ENCODE peak calls at places on chromosomes 7 and 10, in nine cellular contexts. E is breast epithelium, B is suprapubic skin, F is small intestine, J is Peyer's patch, R is IMR-90, S is neuronal stem cell, O is heart left ventricle, T is adipocyte. I is an unnamed sample.

GRCh38 chr7:133650067-133650466 is 397.2 kb downstream of the EXOC4 start:
- DNase-seq in E (no peak), B (no peak), F (no peak), J (no peak), R (peak; percentile 69), S (no peak), O (no peak), T (peak; percentile 87), I (peak; percentile 60)

GRCh38 chr7:113394856-113395255 is 276.5 kb upstream of the SMIM30 start:
- DNase-seq in E (no peak), B (no peak), F (no peak), J (no peak), R (no peak), S (no peak), O (no peak), T (no peak), I (no peak)

GRCh38 chr7:155198901-155199845 is 98.5 kb upstream of the INSIG1 start:
- DNase-seq in E (no peak), B (no peak), F (no peak), J (no peak), R (peak; percentile 88), S (no peak), O (peak; percentile 15), T (no peak), I (peak; percentile 62)

GRCh38 chr7:495761-496321 is 23.8 kb downstream of the PDGFA start:
- DNase-seq in E (no peak), B (no peak), F (no peak), J (no peak), R (no peak), S (no peak), O (no peak), T (no peak), I (no peak)

GRCh38 chr7:27167170-27167505 is 1.8 kb upstream of the HOXA9 start:
- DNase-seq in E (no peak), B (no peak), F (no peak), J (no peak), R (no peak), S (no peak), O (no peak), T (no peak), I (peak; percentile 73)

GRCh38 chr10:62744136-62744535 is 60.4 kb upstream of the ADO start:
- DNase-seq in E (no peak), B (no peak), F (no peak), J (no peak), R (peak; percentile 69), S (no peak), O (no peak), T (no peak), I (peak; percentile 78)

GRCh38 chr7:106177738-106178592 is 65.9 kb upstream of the SYPL1 start:
- DNase-seq in E (no peak), B (no peak), F (no peak), J (no peak), R (no peak), S (no peak), O (no peak), T (peak; percentile 11), I (no peak)

GRCh38 chr7:29988391-29989256 is 977 bp downstream of the SCRN1 start:
- DNase-seq in E (no peak), B (peak; percentile 83), F (peak; percentile 18), J (peak; percentile 67), R (peak; percentile 73), S (peak; percentile 26), O (peak; percentile 50), T (peak; percentile 75), I (peak; percentile 72)

GRCh38 chr10:29981510-29981909 is 77.9 kb downstream of the JCAD start:
- DNase-seq in E (no peak), B (no peak), F (no peak), J (no peak), R (no peak), S (no peak), O (no peak), T (no peak), I (no peak)

GRCh38 chr10:29977161-29977560 is 82.2 kb downstream of the JCAD start:
- DNase-seq in E (no peak), B (no peak), F (no peak), J (no peak), R (no peak), S (no peak), O (no peak), T (no peak), I (no peak)

GRCh38 chr10:29976134-29976533 is 83.3 kb downstream of the JCAD start:
- DNase-seq in E (no peak), B (no peak), F (no peak), J (no peak), R (no peak), S (no peak), O (no peak), T (no peak), I (no peak)

GRCh38 chr10:29982997-29983648 is 76.3 kb downstream of the JCAD start:
- DNase-seq in E (no peak), B (no peak), F (no peak), J (no peak), R (no peak), S (no peak), O (no peak), T (no peak), I (no peak)

GRCh38 chr10:29980084-29980483 is 79.3 kb downstream of the JCAD start:
- DNase-seq in E (no peak), B (no peak), F (no peak), J (no peak), R (no peak), S (no peak), O (peak; percentile 53), T (no peak), I (no peak)
- H3K4me3 ChIP-seq in E (no peak overlapping the region), B (no peak overlapping the region), F (no peak overlapping the region), J (no peak overlapping the region), R (no peak overlapping the region), S (no peak overlapping the region), O (no peak overlapping the region), T (no peak overlapping the region), I (no peak overlapping the region)

GRCh38 chr10:102776779-102777417 is 33.1 kb downstream of the WBP1L start:
- DNase-seq in E (peak; percentile 75), B (peak; percentile 86), F (peak; percentile 32), J (peak; percentile 71), R (peak; percentile 98), S (peak; percentile 56), O (peak; percentile 87), T (peak; percentile 98), I (peak; percentile 96)

GRCh38 chr10:102773986-102774385 is 30.2 kb downstream of the WBP1L start:
- DNase-seq in E (no peak), B (no peak), F (no peak), J (no peak), R (peak; percentile 23), S (no peak), O (peak; percentile 64), T (no peak), I (peak; percentile 32)

GRCh38 chr10:102773320-102773719 is 29.6 kb downstream of the WBP1L start:
- DNase-seq in E (no peak), B (no peak), F (no peak), J (no peak), R (peak; percentile 17), S (no peak), O (no peak), T (no peak), I (peak; percentile 59)

GRCh38 chr10:102775973-102776669 is 32.4 kb downstream of the WBP1L start:
- DNase-seq in E (no peak), B (peak; percentile 90), F (no peak), J (peak; percentile 72), R (peak; percentile 91), S (no peak), O (peak; percentile 92), T (peak; percentile 71), I (peak; percentile 87)

DNA sequence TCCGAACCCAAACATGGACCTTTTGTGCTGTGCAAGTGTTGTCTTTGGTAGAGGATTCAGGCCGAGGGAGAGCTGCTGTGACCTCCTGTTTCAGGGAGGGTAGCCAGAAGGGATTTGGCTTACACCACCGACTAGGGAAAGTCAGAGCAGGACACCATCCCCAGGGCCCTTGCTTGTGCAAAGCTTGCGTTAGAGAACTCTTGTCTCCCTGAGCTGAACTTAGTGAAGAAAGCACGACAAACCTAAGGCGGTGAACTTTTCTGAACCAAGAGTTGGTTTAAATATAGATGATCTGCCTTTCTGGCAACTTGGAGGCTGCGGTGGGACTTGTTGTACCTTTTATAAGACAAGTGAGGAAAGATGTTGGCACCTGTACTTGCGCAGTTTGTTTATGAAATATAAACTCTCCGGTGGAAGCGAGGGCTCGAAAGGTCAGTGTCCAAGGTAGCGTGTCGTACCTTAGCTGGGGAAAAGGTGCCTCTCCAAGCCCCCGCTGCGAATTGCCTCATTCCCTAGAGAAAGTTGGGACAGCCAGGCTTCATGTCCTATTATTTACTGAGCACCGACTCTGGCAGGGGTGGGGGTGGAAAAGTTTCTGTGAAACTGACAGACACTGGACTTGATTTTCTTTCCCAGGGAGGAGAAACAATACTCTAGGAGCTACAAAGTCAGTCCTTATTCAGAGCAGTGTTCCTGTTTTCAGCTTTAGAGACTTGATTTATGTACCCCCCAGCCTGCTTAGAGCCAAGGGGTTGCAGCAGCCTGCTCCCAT is 31.6 kb downstream of the WBP1L start:
- DNase-seq in E (no peak), B (no peak), F (no peak), J (no peak), R (peak; percentile 15), S (no peak), O (peak; percentile 80), T (no peak), I (no peak)
- H3K4me3 ChIP-seq in E (peak overlapping the region; percentile 42), B (peak overlapping the region; percentile 29), F (no peak overlapping the region), J (no peak overlapping the region), R (no peak overlapping the region), S (peak overlapping the region; percentile 50), O (peak overlapping the region; percentile 54), T (peak overlapping the region; percentile 78), I (peak overlapping the region; percentile 53)

DNA sequence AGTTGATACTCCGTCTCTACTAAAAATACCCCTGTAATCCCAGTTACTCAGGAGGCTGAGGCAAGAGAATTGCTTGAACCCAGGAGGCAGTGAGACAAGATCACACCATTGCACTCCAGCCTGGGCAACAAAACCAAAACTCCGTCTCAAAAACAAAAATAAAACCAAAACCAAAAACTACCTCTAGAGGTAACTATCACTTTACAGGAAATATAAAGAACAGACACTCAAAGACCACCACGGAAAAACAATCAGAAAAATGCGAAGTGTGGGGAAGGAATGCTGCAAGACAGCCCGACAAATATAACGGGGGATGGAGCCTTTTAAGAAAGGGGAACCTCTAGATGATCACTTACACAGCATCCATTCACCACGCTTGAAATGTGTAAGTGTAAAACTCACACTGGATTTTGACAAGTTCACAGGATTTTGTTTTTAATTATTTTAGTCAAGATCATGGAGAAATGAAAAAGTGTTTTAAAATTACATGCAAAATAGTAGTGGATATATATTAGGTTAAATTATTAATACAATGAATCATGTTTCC is 4.2 kb downstream of the HNRNPF start:
- DNase-seq in E (no peak), B (no peak), F (no peak), J (no peak), R (no peak), S (no peak), O (no peak), T (no peak), I (no peak)
- H3K4me3 ChIP-seq in E (no peak overlapping the region), B (no peak overlapping the region), F (peak overlapping the region; percentile 5), J (no peak overlapping the region), R (no peak overlapping the region), S (no peak overlapping the region), O (no peak overlapping the region), T (peak overlapping the region; percentile 95), I (peak overlapping the region; percentile 95)

GRCh38 chr10:96705134-96705533 is 15.2 kb downstream of the PIK3AP1 start:
- DNase-seq in E (no peak), B (no peak), F (no peak), J (no peak), R (no peak), S (no peak), O (no peak), T (no peak), I (no peak)

GRCh38 chr10:96706331-96706853 is 13.9 kb downstream of the PIK3AP1 start:
- DNase-seq in E (no peak), B (no peak), F (no peak), J (no peak), R (no peak), S (no peak), O (no peak), T (no peak), I (no peak)

GRCh38 chr10:96701265-96701664 is 19.0 kb downstream of the PIK3AP1 start:
- DNase-seq in E (no peak), B (no peak), F (no peak), J (no peak), R (no peak), S (no peak), O (no peak), T (no peak), I (no peak)

GRCh38 chr10:96700477-96701099 is 19.7 kb downstream of the PIK3AP1 start:
- DNase-seq in E (no peak), B (no peak), F (no peak), J (peak; percentile 92), R (no peak), S (no peak), O (peak; percentile 25), T (no peak), I (no peak)

GRCh38 chr10:96703358-96703757 is 17.0 kb downstream of the PIK3AP1 start:
- DNase-seq in E (no peak), B (no peak), F (no peak), J (no peak), R (no peak), S (no peak), O (no peak), T (no peak), I (no peak)
- H3K4me3 ChIP-seq in E (no peak overlapping the region), B (no peak overlapping the region), F (no peak overlapping the region), J (no peak overlapping the region), R (no peak overlapping the region), S (no peak overlapping the region), O (no peak overlapping the region), T (no peak overlapping the region), I (no peak overlapping the region)